ENCODE peak calls at places on chromosomes 13 and 19, in ten cellular contexts. One of them, this sample, is unnamed.

GRCh38 chr19:53467138-53467502 is 413 bp upstream of the ZNF813 start:
- DNase-seq in A549: no peak
- DNase-seq in tibial artery: peak; percentile 68
- DNase-seq in lower lobe of right lung: peak; percentile 54
- DNase-seq in SK-N-SH: peak; percentile 68
- DNase-seq in transverse colon: peak; percentile 14
- DNase-seq in heart left ventricle: no peak
- DNase-seq in PC-3: no peak
- DNase-seq in astrocyte of the spinal cord: no peak
- DNase-seq in AG04449: no peak
- DNase-seq in this sample: peak; percentile 19

GRCh38 chr19:6458695-6459355 is 767 bp downstream of the SLC25A23 start:
- DNase-seq in A549: no peak
- DNase-seq in transverse colon: peak; percentile 62
- DNase-seq in PC-3: peak; percentile 14
- DNase-seq in astrocyte of the spinal cord: no peak
- DNase-seq in tibial artery: peak; percentile 67
- DNase-seq in AG04449: no peak
- DNase-seq in SK-N-SH: no peak
- DNase-seq in lower lobe of right lung: no peak
- DNase-seq in heart left ventricle: peak; percentile 36
- DNase-seq in this sample: no peak

GRCh38 chr13:26502826-26503225 is 54.7 kb upstream of the WASF3 start:
- DNase-seq in heart left ventricle: peak; percentile 40
- DNase-seq in A549: no peak
- DNase-seq in PC-3: peak; percentile 10
- DNase-seq in lower lobe of right lung: no peak
- DNase-seq in astrocyte of the spinal cord: peak; percentile 77
- DNase-seq in tibial artery: no peak
- DNase-seq in AG04449: no peak
- DNase-seq in transverse colon: no peak
- DNase-seq in SK-N-SH: no peak
- DNase-seq in this sample: no peak

GRCh38 chr19:49161987-49162386 is 4.4 kb downstream of the TRPM4 start:
- DNase-seq in SK-N-SH: no peak
- DNase-seq in astrocyte of the spinal cord: peak; percentile 26
- DNase-seq in PC-3: no peak
- DNase-seq in A549: no peak
- DNase-seq in lower lobe of right lung: no peak
- DNase-seq in transverse colon: no peak
- DNase-seq in AG04449: no peak
- DNase-seq in tibial artery: no peak
- DNase-seq in heart left ventricle: no peak
- DNase-seq in this sample: no peak

GRCh38 chr19:1050989-1051788 is 11.3 kb downstream of the ABCA7 start:
- DNase-seq in transverse colon: no peak
- DNase-seq in A549: no peak
- DNase-seq in SK-N-SH: no peak
- DNase-seq in heart left ventricle: no peak
- DNase-seq in PC-3: no peak
- DNase-seq in lower lobe of right lung: no peak
- DNase-seq in AG04449: no peak
- DNase-seq in tibial artery: no peak
- DNase-seq in astrocyte of the spinal cord: no peak
- DNase-seq in this sample: no peak

GRCh38 chr19:2215281-2215751 is 20.8 kb downstream of the PLEKHJ1 start:
- DNase-seq in heart left ventricle: no peak
- DNase-seq in PC-3: no peak
- DNase-seq in SK-N-SH: no peak
- DNase-seq in lower lobe of right lung: no peak
- DNase-seq in astrocyte of the spinal cord: no peak
- DNase-seq in A549: no peak
- DNase-seq in transverse colon: no peak
- DNase-seq in AG04449: no peak
- DNase-seq in tibial artery: no peak
- DNase-seq in this sample: no peak

GRCh38 chr19:7421941-7422744 is 66.7 kb downstream of the PEX11G start:
- DNase-seq in astrocyte of the spinal cord: no peak
- DNase-seq in PC-3: peak; percentile 38
- DNase-seq in tibial artery: no peak
- DNase-seq in transverse colon: no peak
- DNase-seq in lower lobe of right lung: no peak
- DNase-seq in SK-N-SH: no peak
- DNase-seq in heart left ventricle: no peak
- DNase-seq in AG04449: no peak
- DNase-seq in A549: no peak
- DNase-seq in this sample: no peak

GRCh38 chr13:29922281-29922821 is 71.9 kb upstream of the UBL3 start:
- DNase-seq in heart left ventricle: no peak
- DNase-seq in transverse colon: no peak
- DNase-seq in A549: peak; percentile 16
- DNase-seq in lower lobe of right lung: no peak
- DNase-seq in PC-3: peak; percentile 66
- DNase-seq in SK-N-SH: no peak
- DNase-seq in tibial artery: no peak
- DNase-seq in astrocyte of the spinal cord: peak; percentile 79
- DNase-seq in AG04449: no peak
- DNase-seq in this sample: no peak

GRCh38 chr13:60261432-60262351 is 98.0 kb upstream of the DIAPH3 start:
- DNase-seq in tibial artery: no peak
- DNase-seq in heart left ventricle: no peak
- DNase-seq in transverse colon: no peak
- DNase-seq in PC-3: no peak
- DNase-seq in A549: no peak
- DNase-seq in lower lobe of right lung: no peak
- DNase-seq in SK-N-SH: no peak
- DNase-seq in astrocyte of the spinal cord: no peak
- DNase-seq in AG04449: no peak
- DNase-seq in this sample: no peak
- H3K4me3 ChIP-seq in tibial artery: no peak overlapping the region
- H3K4me3 ChIP-seq in heart left ventricle: no peak overlapping the region
- H3K4me3 ChIP-seq in transverse colon: no peak overlapping the region
- H3K4me3 ChIP-seq in PC-3: no peak overlapping the region
- H3K4me3 ChIP-seq in A549: no peak overlapping the region
- H3K4me3 ChIP-seq in lower lobe of right lung: no peak overlapping the region
- H3K4me3 ChIP-seq in SK-N-SH: no peak overlapping the region
- H3K4me3 ChIP-seq in astrocyte of the spinal cord: no peak overlapping the region
- H3K4me3 ChIP-seq in AG04449: no peak overlapping the region
- H3K4me3 ChIP-seq in this sample: no peak overlapping the region

GRCh38 chr19:18562086-18562485 is 4.4 kb downstream of the KXD1 start:
- DNase-seq in PC-3: no peak
- DNase-seq in tibial artery: peak; percentile 85
- DNase-seq in lower lobe of right lung: no peak
- DNase-seq in AG04449: no peak
- DNase-seq in transverse colon: no peak
- DNase-seq in heart left ventricle: peak; percentile 79
- DNase-seq in astrocyte of the spinal cord: no peak
- DNase-seq in SK-N-SH: no peak
- DNase-seq in A549: no peak
- DNase-seq in this sample: peak; percentile 40
- H3K4me3 ChIP-seq in PC-3: no peak overlapping the region
- H3K4me3 ChIP-seq in tibial artery: peak overlapping the region; percentile 0
- H3K4me3 ChIP-seq in lower lobe of right lung: no peak overlapping the region
- H3K4me3 ChIP-seq in AG04449: no peak overlapping the region
- H3K4me3 ChIP-seq in transverse colon: no peak overlapping the region
- H3K4me3 ChIP-seq in heart left ventricle: no peak overlapping the region
- H3K4me3 ChIP-seq in astrocyte of the spinal cord: no peak overlapping the region
- H3K4me3 ChIP-seq in SK-N-SH: no peak overlapping the region
- H3K4me3 ChIP-seq in A549: no peak overlapping the region
- H3K4me3 ChIP-seq in this sample: peak overlapping the region; percentile 14

GRCh38 chr19:45643927-45644771 is 5.0 kb upstream of the EML2 start:
- DNase-seq in PC-3: no peak
- DNase-seq in transverse colon: no peak
- DNase-seq in tibial artery: no peak
- DNase-seq in heart left ventricle: no peak
- DNase-seq in lower lobe of right lung: no peak
- DNase-seq in astrocyte of the spinal cord: no peak
- DNase-seq in AG04449: no peak
- DNase-seq in SK-N-SH: peak; percentile 34
- DNase-seq in A549: no peak
- DNase-seq in this sample: no peak

GRCh38 chr19:45645068-45645630 is 6.0 kb upstream of the EML2 start:
- DNase-seq in lower lobe of right lung: no peak
- DNase-seq in PC-3: no peak
- DNase-seq in astrocyte of the spinal cord: no peak
- DNase-seq in AG04449: no peak
- DNase-seq in A549: no peak
- DNase-seq in heart left ventricle: no peak
- DNase-seq in SK-N-SH: no peak
- DNase-seq in transverse colon: no peak
- DNase-seq in tibial artery: no peak
- DNase-seq in this sample: no peak

GRCh38 chr19:45645631-45646344 is 6.6 kb upstream of the EML2 start:
- DNase-seq in astrocyte of the spinal cord: peak; percentile 89
- DNase-seq in lower lobe of right lung: peak; percentile 76
- DNase-seq in transverse colon: peak; percentile 85
- DNase-seq in A549: peak; percentile 95
- DNase-seq in heart left ventricle: peak; percentile 85
- DNase-seq in AG04449: no peak
- DNase-seq in SK-N-SH: peak; percentile 97
- DNase-seq in tibial artery: peak; percentile 77
- DNase-seq in PC-3: peak; percentile 75
- DNase-seq in this sample: peak; percentile 82

GRCh38 chr19:45643024-45643926 is 4.1 kb upstream of the EML2 start:
- DNase-seq in AG04449: no peak
- DNase-seq in PC-3: peak; percentile 73
- DNase-seq in transverse colon: peak; percentile 92
- DNase-seq in SK-N-SH: peak; percentile 94
- DNase-seq in lower lobe of right lung: peak; percentile 90
- DNase-seq in astrocyte of the spinal cord: peak; percentile 82
- DNase-seq in tibial artery: peak; percentile 86
- DNase-seq in A549: peak; percentile 91
- DNase-seq in heart left ventricle: peak; percentile 85
- DNase-seq in this sample: peak; percentile 85

DNA sequence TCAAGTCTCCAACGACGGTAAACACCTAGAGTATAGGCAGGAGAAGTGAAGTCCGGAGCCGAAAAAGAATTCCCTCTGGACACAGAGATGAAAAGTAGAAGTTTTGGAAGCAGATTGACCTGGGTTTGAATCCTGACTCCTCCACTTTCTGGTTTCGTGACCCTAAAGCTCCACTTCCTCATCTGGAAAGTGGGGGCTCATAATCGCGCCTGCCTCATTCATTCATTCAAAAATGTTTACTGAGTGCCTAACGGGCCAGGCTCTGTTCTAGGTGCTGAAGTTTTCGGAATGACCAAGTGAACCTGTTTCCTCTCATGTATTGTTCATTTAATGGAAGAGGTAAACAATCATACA is 7.1 kb upstream of the EML2 start:
- DNase-seq in PC-3: no peak
- DNase-seq in SK-N-SH: no peak
- DNase-seq in AG04449: no peak
- DNase-seq in lower lobe of right lung: no peak
- DNase-seq in A549: no peak
- DNase-seq in astrocyte of the spinal cord: no peak
- DNase-seq in heart left ventricle: no peak
- DNase-seq in transverse colon: no peak
- DNase-seq in tibial artery: no peak
- DNase-seq in this sample: no peak
- H3K4me3 ChIP-seq in PC-3: peak overlapping the region; percentile 63
- H3K4me3 ChIP-seq in SK-N-SH: peak overlapping the region; percentile 81
- H3K4me3 ChIP-seq in AG04449: peak overlapping the region; percentile 63
- H3K4me3 ChIP-seq in lower lobe of right lung: peak overlapping the region; percentile 54
- H3K4me3 ChIP-seq in A549: peak overlapping the region; percentile 48
- H3K4me3 ChIP-seq in astrocyte of the spinal cord: peak overlapping the region; percentile 47
- H3K4me3 ChIP-seq in heart left ventricle: peak overlapping the region; percentile 85
- H3K4me3 ChIP-seq in transverse colon: peak overlapping the region; percentile 24
- H3K4me3 ChIP-seq in tibial artery: no peak overlapping the region
- H3K4me3 ChIP-seq in this sample: peak overlapping the region; percentile 72

GRCh38 chr19:34772697-34773554 is at the start of gene ZNF599:
- DNase-seq in A549: peak; percentile 91
- DNase-seq in tibial artery: peak; percentile 94
- DNase-seq in astrocyte of the spinal cord: peak; percentile 90
- DNase-seq in SK-N-SH: peak; percentile 90
- DNase-seq in AG04449: peak; percentile 33
- DNase-seq in lower lobe of right lung: peak; percentile 94
- DNase-seq in PC-3: no peak
- DNase-seq in transverse colon: peak; percentile 93
- DNase-seq in heart left ventricle: peak; percentile 93
- DNase-seq in this sample: peak; percentile 93

GRCh38 chr19:34778342-34778741 is 5.3 kb upstream of the ZNF599 start:
- DNase-seq in tibial artery: no peak
- DNase-seq in heart left ventricle: no peak
- DNase-seq in A549: no peak
- DNase-seq in lower lobe of right lung: no peak
- DNase-seq in PC-3: no peak
- DNase-seq in astrocyte of the spinal cord: no peak
- DNase-seq in transverse colon: no peak
- DNase-seq in AG04449: no peak
- DNase-seq in SK-N-SH: no peak
- DNase-seq in this sample: no peak

GRCh38 chr19:34774857-34775256 is 1.8 kb upstream of the ZNF599 start:
- DNase-seq in AG04449: no peak
- DNase-seq in lower lobe of right lung: no peak
- DNase-seq in tibial artery: no peak
- DNase-seq in A549: no peak
- DNase-seq in astrocyte of the spinal cord: no peak
- DNase-seq in SK-N-SH: no peak
- DNase-seq in PC-3: no peak
- DNase-seq in heart left ventricle: no peak
- DNase-seq in transverse colon: no peak
- DNase-seq in this sample: no peak

GRCh38 chr19:34767967-34768366 is 5.0 kb downstream of the ZNF599 start:
- DNase-seq in astrocyte of the spinal cord: no peak
- DNase-seq in lower lobe of right lung: no peak
- DNase-seq in transverse colon: no peak
- DNase-seq in A549: no peak
- DNase-seq in tibial artery: no peak
- DNase-seq in SK-N-SH: no peak
- DNase-seq in PC-3: no peak
- DNase-seq in heart left ventricle: no peak
- DNase-seq in AG04449: no peak
- DNase-seq in this sample: no peak

DNA sequence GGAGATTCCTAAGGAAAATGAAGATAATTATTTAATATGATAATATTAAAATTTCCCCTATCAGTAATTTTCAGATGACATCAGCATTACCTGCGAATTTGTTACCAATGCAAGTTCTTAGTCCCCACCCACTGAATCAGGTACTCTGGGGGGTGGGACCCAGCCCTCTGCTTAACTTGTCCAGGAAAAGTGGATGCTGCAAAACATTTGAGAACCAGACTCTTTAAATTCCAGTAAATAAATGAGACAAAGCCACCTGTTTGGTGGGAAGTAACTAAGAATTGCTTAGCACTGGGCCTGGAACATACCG is 495 bp upstream of the ZNF599 start:
- DNase-seq in transverse colon: no peak
- DNase-seq in SK-N-SH: no peak
- DNase-seq in PC-3: no peak
- DNase-seq in astrocyte of the spinal cord: no peak
- DNase-seq in heart left ventricle: no peak
- DNase-seq in tibial artery: no peak
- DNase-seq in A549: no peak
- DNase-seq in AG04449: no peak
- DNase-seq in lower lobe of right lung: no peak
- DNase-seq in this sample: no peak
- H3K4me3 ChIP-seq in transverse colon: peak overlapping the region; percentile 57
- H3K4me3 ChIP-seq in SK-N-SH: peak overlapping the region; percentile 92
- H3K4me3 ChIP-seq in PC-3: no peak overlapping the region
- H3K4me3 ChIP-seq in astrocyte of the spinal cord: peak overlapping the region; percentile 87
- H3K4me3 ChIP-seq in heart left ventricle: peak overlapping the region; percentile 74
- H3K4me3 ChIP-seq in tibial artery: peak overlapping the region; percentile 82
- H3K4me3 ChIP-seq in A549: peak overlapping the region; percentile 51
- H3K4me3 ChIP-seq in AG04449: peak overlapping the region; percentile 80
- H3K4me3 ChIP-seq in lower lobe of right lung: peak overlapping the region; percentile 94
- H3K4me3 ChIP-seq in this sample: peak overlapping the region; percentile 84